ENCODE peak calls at places on chromosomes 3 and 15, in eight cellular contexts. Z, O, X, F, R, Y, W and H are unnamed samples.
A peak's percentile ranks its signal among the peaks of the same experiment; 100 is the strongest.

GRCh38 chr3:48656841-48657281 is 5.8 kb downstream of the CELSR3 start:
- DNase-seq in Z (no peak), O (no peak), X (no peak), F (peak; percentile 20), R (peak; percentile 77), Y (no peak), W (no peak), H (no peak)

GRCh38 chr3:159480046-159480445 is 508.6 kb upstream of the IL12A start:
- DNase-seq in Z (no peak), O (no peak), X (no peak), F (no peak), R (no peak), Y (no peak), W (no peak), H (no peak)

GRCh38 chr15:39471791-39472190 is 109.1 kb upstream of the THBS1 start:
- DNase-seq in Z (no peak), O (no peak), X (no peak), F (no peak), R (no peak), Y (no peak), W (no peak), H (no peak)

GRCh38 chr15:63380151-63380827 is 1.4 kb downstream of the CA12 start:
- DNase-seq in Z (no peak), O (no peak), X (no peak), F (no peak), R (no peak), Y (no peak), W (no peak), H (no peak)

GRCh38 chr3:16370872-16371740 is 106.1 kb downstream of the OXNAD1 start:
- DNase-seq in Z (peak; percentile 64), O (no peak), X (no peak), F (no peak), R (peak; percentile 72), Y (no peak), W (no peak), H (peak; percentile 21)

GRCh38 chr3:128051459-128051836 is 789 bp upstream of the SEC61A1 start:
- DNase-seq in Z (no peak), O (no peak), X (no peak), F (no peak), R (no peak), Y (no peak), W (no peak), H (no peak)

GRCh38 chr15:78130466-78131294 is 565 bp downstream of the CIB2 start:
- DNase-seq in Z (no peak), O (no peak), X (no peak), F (no peak), R (no peak), Y (no peak), W (no peak), H (no peak)

GRCh38 chr3:13419356-13420050 is 619 bp downstream of the NUP210 start:
- DNase-seq in Z (peak; percentile 72), O (peak; percentile 61), X (no peak), F (peak; percentile 35), R (peak; percentile 89), Y (no peak), W (no peak), H (peak; percentile 38)